ENCODE peak calls at places on chromosomes 11 and 22, in nine cellular contexts. W is HTR-8/SVneo, Z is fibroblast of gingiva, A is GOT3, V is M059J, B is osteocyte, U is HT1080, I is mesendoderm, X is progenitor cell of endocrine pancreas. D is an unnamed sample.

GRCh38 chr11:125285844-125286243 is 121.3 kb downstream of the PKNOX2 start:
- DNase-seq in W (no peak), Z (no peak), A (no peak), V (no peak), B (no peak), U (no peak), I (no peak), X (no peak), D (no peak)

GRCh38 chr11:5291207-5291838 is 10.4 kb downstream of the OR51B4 start:
- DNase-seq in W (peak), Z (peak), A (no peak), V (peak), B (no peak), U (peak), I (peak), X (no peak), D (no peak)

GRCh38 chr11:88384004-88384677 is 46.6 kb upstream of the CTSC start:
- DNase-seq in W (no peak), Z (no peak), A (no peak), V (peak), B (no peak), U (peak), I (no peak), X (no peak), D (no peak)

GRCh38 chr11:45901646-45902045 is 5.4 kb downstream of the FREY1 start:
- DNase-seq in W (no peak), Z (no peak), A (no peak), V (no peak), B (no peak), U (no peak), I (no peak), X (no peak), D (no peak)

GRCh38 chr22:44221710-44222475 is 41.2 kb downstream of the PARVG start:
- DNase-seq in W (no peak), Z (no peak), A (no peak), V (no peak), B (no peak), U (no peak), I (no peak), X (no peak), D (peak)

GRCh38 chr22:46777609-46777970 is 15.1 kb downstream of the TBC1D22A start:
- DNase-seq in W (no peak), Z (no peak), A (no peak), V (no peak), B (no peak), U (no peak), I (no peak), X (no peak), D (no peak)

GRCh38 chr22:47158457-47158856 is 396.0 kb downstream of the TBC1D22A start:
- DNase-seq in W (no peak), Z (no peak), A (no peak), V (no peak), B (no peak), U (no peak), I (no peak), X (no peak), D (no peak)

GRCh38 chr11:47527186-47527585 is 25.7 kb downstream of the CELF1 start:
- DNase-seq in W (no peak), Z (no peak), A (no peak), V (no peak), B (no peak), U (no peak), I (no peak), X (no peak), D (no peak)

GRCh38 chr11:111283945-111284481 is 14.3 kb upstream of the POU2AF3 start:
- DNase-seq in W (no peak), Z (no peak), A (no peak), V (no peak), B (no peak), U (no peak), I (no peak), X (no peak), D (no peak)

GRCh38 chr11:68536706-68537105 is 76.2 kb downstream of the PPP6R3 start:
- DNase-seq in W (no peak), Z (no peak), A (no peak), V (no peak), B (no peak), U (no peak), I (no peak), X (no peak), D (no peak)

GRCh38 chr11:108370315-108370714 is 97.0 kb downstream of the C11orf65 start:
- DNase-seq in W (no peak), Z (no peak), A (no peak), V (no peak), B (no peak), U (no peak), I (no peak), X (no peak), D (no peak)

GRCh38 chr22:17370036-17370765 is 941 bp downstream of the CECR2 start:
- DNase-seq in W (no peak), Z (no peak), A (no peak), V (no peak), B (no peak), U (no peak), I (no peak), X (peak), D (no peak)

GRCh38 chr22:26589367-26589844 is 526 bp downstream of the TPST2 start:
- DNase-seq in W (peak), Z (no peak), A (no peak), V (peak), B (no peak), U (peak), I (peak), X (peak), D (no peak)

GRCh38 chr11:45934580-45935318 is 12.3 kb downstream of the LARGE2 start:
- DNase-seq in W (no peak), Z (no peak), A (no peak), V (no peak), B (peak), U (no peak), I (no peak), X (no peak), D (no peak)

GRCh38 chr11:1087279-1087960 is 12.7 kb downstream of the MUC2 start:
- DNase-seq in W (no peak), Z (no peak), A (no peak), V (no peak), B (no peak), U (no peak), I (no peak), X (no peak), D (no peak)

GRCh38 chr11:44726278-44727113 is at the start of gene TSPAN18:
- DNase-seq in W (no peak), Z (no peak), A (no peak), V (no peak), B (no peak), U (no peak), I (peak), X (no peak), D (no peak)

GRCh38 chr22:24803064-24803542 is 2.9 kb upstream of the SGSM1 start:
- DNase-seq in W (peak), Z (no peak), A (no peak), V (peak), B (no peak), U (peak), I (peak), X (peak), D (no peak)

GRCh38 chr11:18958221-18958910 is 19.2 kb upstream of the MRGPRX1 start:
- DNase-seq in W (no peak), Z (no peak), A (no peak), V (no peak), B (no peak), U (no peak), I (peak), X (no peak), D (no peak)

GRCh38 chr22:21712751-21713427 is 22.7 kb downstream of the YPEL1 start:
- DNase-seq in W (peak), Z (peak), A (no peak), V (peak), B (no peak), U (peak), I (peak), X (no peak), D (no peak)

D was measured in vagina.